ENCODE peak calls at places on chromosomes 1 and 21, in eight cellular contexts. L, C, O, Z, M, R, D and Q are unnamed samples.

GRCh38 chr21:41901099-41901498 is 22.0 kb upstream of the PRDM15 start:
- DNase-seq in L (no peak), C (no peak), O (no peak), Z (no peak), M (no peak), R (no peak), D (no peak), Q (no peak)

GRCh38 chr1:170032531-170033295 is 41.8 kb downstream of the KIFAP3 start:
- DNase-seq in L (peak), C (no peak), O (no peak), Z (peak), M (no peak), R (no peak), D (no peak), Q (peak)

GRCh38 chr1:223175032-223175431 is 32.0 kb upstream of the TLR5 start:
- DNase-seq in L (peak), C (no peak), O (no peak), Z (no peak), M (no peak), R (no peak), D (peak), Q (no peak)

GRCh38 chr1:212512731-212513559 is 80.2 kb downstream of the NENF start:
- DNase-seq in L (peak), C (no peak), O (no peak), Z (no peak), M (no peak), R (no peak), D (no peak), Q (peak)

GRCh38 chr1:23214640-23215039 is 2.7 kb downstream of the HTR1D start:
- DNase-seq in L (peak), C (no peak), O (no peak), Z (no peak), M (no peak), R (no peak), D (no peak), Q (no peak)

GRCh38 chr1:91807921-91808620 is 77.9 kb downstream of the TGFBR3 start:
- DNase-seq in L (no peak), C (no peak), O (no peak), Z (no peak), M (no peak), R (no peak), D (no peak), Q (no peak)

GRCh38 chr1:156622581-156623297 is 3.5 kb downstream of the HAPLN2 start:
- DNase-seq in L (no peak), C (no peak), O (no peak), Z (no peak), M (no peak), R (no peak), D (no peak), Q (no peak)

GRCh38 chr1:62687421-62687902 is 724 bp downstream of the DOCK7 start:
- DNase-seq in L (peak), C (no peak), O (no peak), Z (peak), M (peak), R (no peak), D (no peak), Q (peak)

GRCh38 chr1:111552587-111552986 is 49.2 kb upstream of the ADORA3 start:
- DNase-seq in L (no peak), C (no peak), O (no peak), Z (no peak), M (no peak), R (no peak), D (no peak), Q (no peak)

GRCh38 chr1:19981507-19982312 is 2.3 kb upstream of the PLA2G2A start:
- DNase-seq in L (no peak), C (no peak), O (no peak), Z (no peak), M (no peak), R (no peak), D (no peak), Q (no peak)

GRCh38 chr1:1539310-1540014 is 962 bp downstream of the TMEM240 start:
- DNase-seq in L (no peak), C (no peak), O (no peak), Z (peak), M (no peak), R (no peak), D (no peak), Q (peak)

GRCh38 chr21:43262427-43262826 is 93.6 kb downstream of the CRYAA start:
- DNase-seq in L (no peak), C (peak), O (no peak), Z (no peak), M (no peak), R (no peak), D (no peak), Q (no peak)

GRCh38 chr1:89607888-89608626 is 24.9 kb upstream of the LRRC8C start:
- DNase-seq in L (no peak), C (no peak), O (no peak), Z (no peak), M (no peak), R (peak), D (no peak), Q (no peak)

GRCh38 chr1:8908388-8909151 is 30.1 kb upstream of the ENO1 start:
- DNase-seq in L (no peak), C (no peak), O (no peak), Z (no peak), M (no peak), R (no peak), D (no peak), Q (no peak)

GRCh38 chr1:25821630-25822091 is 1.9 kb downstream of the MTFR1L start:
- DNase-seq in L (peak), C (no peak), O (no peak), Z (peak), M (no peak), R (no peak), D (no peak), Q (peak)

GRCh38 chr1:243718893-243719292 is 131.2 kb downstream of the AKT3 start:
- DNase-seq in L (peak), C (no peak), O (no peak), Z (peak), M (peak), R (no peak), D (no peak), Q (peak)

GRCh38 chr21:30882907-30883597 is 1.7 kb upstream of the KRTAP11-1 start:
- DNase-seq in L (no peak), C (no peak), O (no peak), Z (no peak), M (no peak), R (no peak), D (no peak), Q (no peak)

GRCh38 chr1:10648689-10649483 is 147.6 kb downstream of the CASZ1 start:
- DNase-seq in L (no peak), C (no peak), O (no peak), Z (no peak), M (no peak), R (no peak), D (no peak), Q (no peak)

GRCh38 chr1:23594927-23595353 is 35.6 kb upstream of the ID3 start:
- DNase-seq in L (no peak), C (no peak), O (no peak), Z (no peak), M (no peak), R (no peak), D (no peak), Q (no peak)

GRCh38 chr1:25608488-25609178 is 8.0 kb upstream of the MAN1C1 start:
- DNase-seq in L (peak), C (peak), O (peak), Z (peak), M (peak), R (peak), D (peak), Q (peak)

GRCh38 chr1:162696286-162696862 is 64.1 kb downstream of the DDR2 start:
- DNase-seq in L (peak), C (peak), O (no peak), Z (peak), M (peak), R (no peak), D (peak), Q (peak)

GRCh38 chr21:44425895-44426662 is 29.2 kb upstream of the LRRC3 start:
- DNase-seq in L (no peak), C (peak), O (no peak), Z (no peak), M (no peak), R (no peak), D (no peak), Q (no peak)

GRCh38 chr1:89918127-89918793 is 76.7 kb upstream of the ZNF326 start:
- DNase-seq in L (no peak), C (no peak), O (no peak), Z (no peak), M (no peak), R (no peak), D (no peak), Q (no peak)

GRCh38 chr1:36523230-36523495 is 40.5 kb upstream of the CSF3R start:
- DNase-seq in L (no peak), C (no peak), O (no peak), Z (no peak), M (no peak), R (no peak), D (no peak), Q (no peak)

GRCh38 chr1:229029644-229030235 is 241.2 kb upstream of the RAB4A start:
- DNase-seq in L (no peak), C (peak), O (no peak), Z (peak), M (no peak), R (no peak), D (no peak), Q (no peak)

GRCh38 chr1:107682467-107682866 is 282.5 kb downstream of the VAV3 start:
- DNase-seq in L (no peak), C (no peak), O (no peak), Z (peak), M (peak), R (no peak), D (no peak), Q (no peak)

GRCh38 chr1:172547071-172547470 is 14.1 kb downstream of the SUCO start:
- DNase-seq in L (peak), C (no peak), O (no peak), Z (no peak), M (no peak), R (no peak), D (peak), Q (no peak)

GRCh38 chr1:162881590-162881989 is 20.6 kb upstream of the CCDC190 start:
- DNase-seq in L (no peak), C (no peak), O (no peak), Z (no peak), M (no peak), R (no peak), D (no peak), Q (no peak)

GRCh38 chr1:25573961-25574360 is 30.6 kb downstream of the LDLRAP1 start:
- DNase-seq in L (no peak), C (no peak), O (no peak), Z (no peak), M (no peak), R (no peak), D (no peak), Q (no peak)

GRCh38 chr1:24043345-24044032 is 63.4 kb upstream of the SRSF10 start:
- DNase-seq in L (no peak), C (no peak), O (no peak), Z (no peak), M (no peak), R (no peak), D (no peak), Q (no peak)